ENCODE peak calls at places on chromosomes 4 and X, in nine cellular contexts. W, J, E, G, L, N, O, D and R are unnamed samples.

GRCh38 chr4:147326581-147326980 is 154.3 kb upstream of the EDNRA start:
- DNase-seq in W (peak), L (no peak), N (no peak), D (no peak), O (no peak), G (no peak), J (no peak), E (peak), R (no peak)

GRCh38 chr4:17347445-17347844 is 164.4 kb downstream of the QDPR start:
- DNase-seq in J (peak), N (no peak), D (no peak), O (no peak), L (no peak), E (peak), G (peak), W (peak), R (no peak)

GRCh38 chr4:94757192-94758140 is at the start of gene BMPR1B:
- DNase-seq in G (peak), D (no peak), N (peak), E (peak), J (no peak), W (peak), O (no peak), L (peak), R (peak)

GRCh38 chr4:11529625-11530201 is 101.0 kb upstream of the HS3ST1 start:
- DNase-seq in E (peak), O (no peak), D (no peak), N (peak), G (no peak), L (no peak), J (no peak), W (peak), R (peak)

GRCh38 chrX:25503826-25504225 is 488.1 kb upstream of the ARX start:
- DNase-seq in J (no peak), O (no peak), W (no peak), E (no peak), D (no peak), L (no peak), N (no peak), G (no peak), R (no peak)

GRCh38 chrX:23783569-23784486 is 855 bp downstream of the SAT1 start:
- DNase-seq in N (no peak), L (no peak), D (no peak), W (peak), G (no peak), E (no peak), O (no peak), J (peak), R (no peak)

GRCh38 chr4:82044141-82044993 is 329.4 kb downstream of the HNRNPD start:
- DNase-seq in E (peak), G (no peak), J (no peak), L (peak), W (peak), O (peak), D (no peak), N (no peak), R (peak)

GRCh38 chrX:30822068-30822671 is 66.9 kb downstream of the TAB3 start:
- DNase-seq in W (no peak), J (peak), O (no peak), N (no peak), G (peak), E (no peak), L (no peak), D (no peak), R (no peak)

GRCh38 chrX:17535229-17535628 is 160.2 kb downstream of the NHS start:
- DNase-seq in G (peak), L (no peak), O (no peak), J (peak), D (no peak), W (no peak), N (no peak), E (peak), R (no peak)

GRCh38 chr4:56099378-56099786 is 150.6 kb downstream of the CEP135 start:
- DNase-seq in O (no peak), L (no peak), G (no peak), J (no peak), D (no peak), N (no peak), E (no peak), W (peak), R (peak)

GRCh38 chr4:80151981-80152380 is 45.3 kb upstream of the PRDM8 start:
- DNase-seq in L (no peak), J (no peak), O (no peak), E (no peak), G (no peak), W (no peak), N (no peak), D (no peak), R (no peak)

GRCh38 chrX:31036895-31037294 is 34.9 kb downstream of the FTHL17 start:
- DNase-seq in L (peak), J (peak), W (peak), N (peak), E (peak), O (no peak), G (peak), D (no peak), R (peak)

GRCh38 chr4:16032382-16032743 is 51.5 kb downstream of the PROM1 start:
- DNase-seq in N (no peak), G (no peak), J (no peak), L (no peak), O (no peak), E (no peak), D (no peak), W (no peak), R (no peak)

GRCh38 chr4:153114771-153115321 is 89.4 kb upstream of the TRIM2 start:
- DNase-seq in O (no peak), D (peak), J (no peak), E (peak), G (no peak), W (peak), N (no peak), L (no peak), R (peak)

GRCh38 chr4:41443340-41444079 is 94.4 kb upstream of the LIMCH1 start:
- DNase-seq in E (no peak), G (no peak), L (no peak), W (no peak), J (no peak), O (no peak), N (no peak), D (no peak), R (no peak)

GRCh38 chrX:31894152-31894551 is 822.3 kb upstream of the FTHL17 start:
- DNase-seq in L (no peak), E (no peak), D (no peak), G (no peak), W (no peak), N (no peak), O (no peak), J (no peak), R (no peak)

GRCh38 chrX:71615954-71616353 is 2.4 kb downstream of the CXCR3 start:
- DNase-seq in O (no peak), L (no peak), W (no peak), E (no peak), G (no peak), D (no peak), J (no peak), N (no peak), R (no peak)

GRCh38 chr4:127211377-127212268 is 421.1 kb upstream of the INTU start:
- DNase-seq in N (no peak), O (no peak), G (no peak), E (no peak), D (no peak), J (no peak), W (no peak), L (peak), R (no peak)

GRCh38 chrX:110341189-110342035 is 17.2 kb upstream of the RTL9 start:
- DNase-seq in G (peak), D (no peak), N (peak), J (peak), L (no peak), W (peak), E (peak), O (no peak), R (peak)

DNA sequence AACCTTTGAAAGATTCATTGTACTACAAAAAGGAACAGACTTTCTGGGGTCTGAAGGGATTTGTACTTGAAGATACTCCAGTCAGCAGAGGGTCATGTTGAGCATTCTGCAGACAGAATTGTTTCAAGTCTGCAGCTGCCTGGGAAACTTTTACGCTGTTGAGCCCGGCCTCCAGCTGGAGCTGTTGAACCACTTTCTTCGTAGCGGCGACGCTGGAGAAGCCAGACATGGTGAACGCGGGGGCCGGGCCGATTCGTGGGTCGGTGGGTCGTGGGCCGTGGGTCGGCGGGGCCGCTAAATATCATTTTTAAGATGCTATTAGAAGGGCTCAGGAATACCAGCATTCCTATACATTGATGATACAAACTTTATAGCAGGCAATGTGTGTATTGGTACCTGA is 12.0 kb upstream of the RTL9 start:
- DNase-seq in E (peak), D (no peak), G (no peak), J (no peak), N (no peak), L (peak), W (no peak), O (peak), R (no peak)
- TF ChIP-seq CTCF in E (peak), D (no peak), G (no peak), J (no peak), N (no peak), L (no peak), W (no peak), O (no peak), R (no peak)

DNA sequence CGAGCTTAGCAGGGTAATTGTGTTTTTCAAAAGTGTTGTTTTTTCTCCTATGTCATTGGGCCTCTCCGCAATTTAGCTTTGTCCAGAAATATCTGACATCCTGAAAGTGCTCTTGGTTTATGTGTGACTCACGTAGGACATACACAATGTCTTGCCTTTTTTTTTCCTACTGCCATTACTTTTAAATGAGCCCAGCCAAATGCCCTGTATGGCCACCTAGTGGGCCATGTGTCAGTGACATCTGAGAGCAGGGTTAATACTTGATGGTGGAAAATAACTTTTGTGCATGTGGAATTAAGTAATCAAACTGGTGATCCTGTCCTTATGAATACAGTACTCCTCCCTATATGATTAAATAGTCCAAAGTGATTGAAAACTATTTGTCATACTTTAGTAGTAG is 1411.1 kb upstream of the TENM3 start:
- DNase-seq in N (no peak), G (no peak), O (no peak), E (no peak), D (no peak), L (no peak), J (peak), W (no peak), R (peak)
- TF ChIP-seq CTCF in N (no peak), G (no peak), O (no peak), E (no peak), D (no peak), L (no peak), J (peak), W (peak), R (no peak)

GRCh38 chr4:67126115-67126514 is 419.2 kb downstream of the CENPC start:
- DNase-seq in J (no peak), G (no peak), D (no peak), O (no peak), W (no peak), E (no peak), N (no peak), L (no peak), R (no peak)

DNA sequence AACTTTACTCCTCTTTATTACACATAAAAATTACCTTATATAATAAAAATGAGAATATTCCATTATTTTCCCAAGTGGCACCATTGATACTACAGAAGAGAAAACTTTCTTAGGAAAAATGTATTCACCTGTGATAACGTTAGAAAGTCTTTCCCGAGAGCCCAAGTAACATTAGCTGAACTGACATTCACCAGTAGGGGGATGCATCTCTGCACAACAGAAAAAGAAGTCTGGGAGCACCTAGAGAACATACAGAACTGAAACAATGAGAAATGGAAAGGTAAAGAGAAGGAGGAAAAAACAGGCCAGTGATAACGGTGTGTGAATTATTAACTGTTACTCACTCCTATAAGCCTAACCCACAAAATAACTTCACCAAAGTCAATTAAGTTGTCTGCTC is 423.3 kb downstream of the CENPC start:
- DNase-seq in O (no peak), N (no peak), G (no peak), J (no peak), D (no peak), W (no peak), L (no peak), E (no peak), R (peak)
- TF ChIP-seq CTCF in O (no peak), N (no peak), G (no peak), J (peak), D (no peak), W (peak), L (peak), E (peak), R (peak)

GRCh38 chr4:2280531-2281300 is 18.8 kb upstream of the MXD4 start:
- DNase-seq in J (no peak), L (no peak), G (no peak), E (no peak), N (no peak), D (no peak), O (no peak), W (no peak), R (no peak)
- TF ChIP-seq CTCF in J (peak), L (no peak), G (no peak), E (no peak), N (no peak), D (no peak), O (no peak), W (no peak), R (peak)

GRCh38 chr4:22238742-22239141 is 277.1 kb downstream of the ADGRA3 start:
- DNase-seq in O (no peak), D (no peak), J (no peak), W (no peak), L (peak), N (no peak), G (no peak), E (no peak), R (no peak)
- TF ChIP-seq CTCF in O (no peak), D (no peak), J (no peak), W (peak), L (peak), N (no peak), G (no peak), E (no peak), R (peak)

DNA sequence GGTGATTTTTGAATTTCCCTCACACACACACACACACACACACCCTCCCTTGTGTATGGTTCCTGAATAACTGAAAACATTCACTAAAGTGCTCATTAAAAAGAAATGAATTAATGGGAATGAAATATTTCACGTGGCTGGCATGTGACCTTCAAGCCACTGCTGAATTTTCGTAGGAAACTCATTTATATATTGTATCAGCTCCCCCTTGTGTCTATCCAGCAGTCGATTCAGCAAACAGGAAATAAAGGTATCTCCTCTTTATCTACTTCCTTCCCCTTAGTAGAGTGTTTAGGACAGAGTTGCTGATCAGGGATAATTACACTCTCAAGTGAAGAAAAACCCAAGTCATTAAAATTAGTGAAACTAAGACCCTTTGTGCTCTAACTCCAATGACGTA is 912.6 kb upstream of the LCORL start:
- DNase-seq in O (no peak), L (no peak), J (peak), W (no peak), G (no peak), D (no peak), E (peak), N (no peak), R (peak)
- TF ChIP-seq CTCF in O (no peak), L (no peak), J (peak), W (no peak), G (no peak), D (no peak), E (peak), N (no peak), R (no peak)

DNA sequence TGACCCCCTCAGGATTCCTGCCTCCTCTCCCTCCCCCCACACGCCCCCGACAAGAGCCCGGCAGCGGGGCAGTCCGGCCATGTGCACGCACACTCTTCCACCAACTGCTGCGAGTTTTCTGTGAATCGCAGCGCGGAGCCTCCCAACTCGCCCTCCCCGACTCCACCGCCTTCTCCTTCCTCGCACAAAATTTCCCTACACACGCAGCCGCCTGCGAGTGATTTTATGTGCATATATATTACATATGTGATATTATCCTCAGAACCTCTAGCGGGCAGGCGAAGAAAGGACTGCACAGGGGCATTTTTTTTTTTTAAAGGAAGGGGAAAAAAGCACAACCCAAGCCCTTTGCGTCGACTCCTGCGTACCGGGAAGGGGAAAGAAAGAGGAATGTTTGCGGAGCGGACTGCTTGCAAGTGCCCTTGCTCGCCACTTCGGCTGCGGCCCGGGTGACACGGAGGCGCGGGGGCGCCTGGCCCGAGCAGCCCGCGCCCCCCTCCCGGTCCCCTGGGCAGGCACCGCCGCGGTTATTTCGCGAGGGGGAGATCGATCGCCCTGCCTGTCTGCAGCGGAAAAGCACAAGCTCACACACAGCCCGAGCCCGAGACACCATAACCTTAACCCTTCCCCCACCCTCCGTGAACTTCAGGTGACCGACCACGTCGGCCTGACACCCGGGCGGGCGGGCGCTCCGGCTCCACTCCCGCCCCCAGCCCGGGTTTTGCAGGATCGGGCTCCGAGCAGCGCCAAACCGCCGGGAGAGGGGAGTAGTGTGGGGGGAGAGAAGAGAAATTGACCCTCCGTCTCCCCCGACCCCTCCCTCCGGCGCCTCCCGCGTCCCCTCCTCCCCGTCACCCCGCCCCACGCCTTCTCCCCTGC is 2.2 kb downstream of the ZNF827 start:
- DNase-seq in D (peak), O (peak), E (peak), G (peak), N (no peak), L (peak), W (peak), J (peak), R (peak)
- TF ChIP-seq CTCF in D (peak), O (peak), E (peak), G (peak), N (peak), L (peak), W (peak), J (peak), R (peak)

GRCh38 chrX:150683536-150684146 is 9.6 kb upstream of the MTMR1 start:
- DNase-seq in O (no peak), J (peak), E (peak), D (no peak), N (no peak), L (no peak), W (peak), G (peak), R (no peak)
- TF ChIP-seq CTCF in O (peak), J (peak), E (peak), D (peak), N (peak), L (peak), W (peak), G (peak), R (peak)